ENCODE peak calls at places on chromosome 3, in seven cellular contexts. S is GM12878, L is Panc1, W is H1, T is SK-N-SH, D is HepG2, Z is K562. B is an unnamed sample.

GRCh38 chr3:189270248-189270832 is 98.6 kb downstream of the TPRG1 start:
- DNase-seq in S (no peak), L (peak; percentile 68), W (no peak), T (no peak), D (peak; percentile 47), Z (no peak), B (peak; percentile 73)

GRCh38 chr3:30073622-30074021 is 532.8 kb upstream of the TGFBR2 start:
- DNase-seq in S (no peak), L (no peak), W (no peak), T (peak; percentile 9), D (no peak), Z (no peak), B (peak; percentile 4)

GRCh38 chr3:94307588-94307987 is 244.7 kb downstream of the NSUN3 start:
- DNase-seq in S (no peak), L (no peak), W (no peak), T (no peak), D (no peak), Z (no peak), B (no peak)

GRCh38 chr3:134627831-134628230 is 23.0 kb downstream of the KY start:
- DNase-seq in S (no peak), L (no peak), W (peak; percentile 32), T (no peak), D (no peak), Z (no peak), B (no peak)

GRCh38 chr3:15470804-15471203 is 43.4 kb downstream of the EAF1 start:
- DNase-seq in S (no peak), L (no peak), W (no peak), T (no peak), D (no peak), Z (no peak), B (no peak)

GRCh38 chr3:53189276-53189675 is 28.3 kb downstream of the PRKCD start:
- DNase-seq in S (no peak), L (no peak), W (no peak), T (no peak), D (no peak), Z (no peak), B (no peak)

GRCh38 chr3:135970500-135971116 is 5.1 kb downstream of the PPP2R3A start:
- DNase-seq in S (no peak), L (no peak), W (no peak), T (no peak), D (no peak), Z (no peak), B (no peak)

GRCh38 chr3:136979684-136980083 is 21.9 kb downstream of the IL20RB start:
- DNase-seq in S (no peak), L (no peak), W (no peak), T (no peak), D (no peak), Z (no peak), B (no peak)

GRCh38 chr3:134910026-134910425 is 115.0 kb downstream of the EPHB1 start:
- DNase-seq in S (no peak), L (no peak), W (no peak), T (no peak), D (no peak), Z (no peak), B (no peak)

GRCh38 chr3:186035277-186035676 is 73.6 kb downstream of the ETV5 start:
- DNase-seq in S (no peak), L (no peak), W (no peak), T (no peak), D (no peak), Z (no peak), B (no peak)

GRCh38 chr3:148970311-148970710 is 21.0 kb upstream of the GYG1 start:
- DNase-seq in S (no peak), L (no peak), W (no peak), T (no peak), D (no peak), Z (no peak), B (no peak)

GRCh38 chr3:16294854-16295253 is 29.8 kb downstream of the OXNAD1 start:
- DNase-seq in S (no peak), L (no peak), W (no peak), T (no peak), D (no peak), Z (no peak), B (no peak)

GRCh38 chr3:87410110-87410509 is 133.7 kb upstream of the POU1F1 start:
- DNase-seq in S (no peak), L (no peak), W (no peak), T (no peak), D (no peak), Z (no peak), B (no peak)

GRCh38 chr3:139128803-139129202 is 84.1 kb upstream of the PRR23C start:
- DNase-seq in S (no peak), L (no peak), W (no peak), T (no peak), D (no peak), Z (no peak), B (no peak)

GRCh38 chr3:66480666-66481065 is 20.2 kb downstream of the LRIG1 start:
- DNase-seq in S (peak; percentile 40), L (no peak), W (no peak), T (no peak), D (peak; percentile 45), Z (no peak), B (no peak)

GRCh38 chr3:107523361-107524213 is 825 bp downstream of the BBX start:
- DNase-seq in S (no peak), L (no peak), W (peak; percentile 72), T (peak; percentile 77), D (peak; percentile 5), Z (peak; percentile 18), B (no peak)

GRCh38 chr3:153835540-153835939 is 285.6 kb upstream of the ARHGEF26 start:
- DNase-seq in S (no peak), L (no peak), W (no peak), T (peak; percentile 10), D (no peak), Z (no peak), B (no peak)

GRCh38 chr3:173912126-173912525 is 514.6 kb downstream of the NLGN1 start:
- DNase-seq in S (no peak), L (no peak), W (no peak), T (no peak), D (no peak), Z (no peak), B (no peak)

GRCh38 chr3:138594150-138594934 is at the start of gene CEP70:
- DNase-seq in S (peak; percentile 78), L (peak; percentile 87), W (peak; percentile 96), T (peak; percentile 95), D (peak; percentile 94), Z (peak; percentile 92), B (peak; percentile 90)

GRCh38 chr3:44954962-44955361 is 21.0 kb downstream of the ZDHHC3 start:
- DNase-seq in S (no peak), L (no peak), W (no peak), T (no peak), D (peak; percentile 55), Z (no peak), B (no peak)

GRCh38 chr3:103906808-103907207 is 1459.9 kb upstream of the ALCAM start:
- DNase-seq in S (no peak), L (no peak), W (no peak), T (no peak), D (no peak), Z (no peak), B (no peak)

GRCh38 chr3:103906304-103906703 is 1460.4 kb upstream of the ALCAM start:
- DNase-seq in S (no peak), L (no peak), W (no peak), T (peak; percentile 3), D (no peak), Z (no peak), B (no peak)

GRCh38 chr3:103907567-103907966 is 1459.1 kb upstream of the ALCAM start:
- DNase-seq in S (no peak), L (no peak), W (no peak), T (no peak), D (peak; percentile 13), Z (no peak), B (no peak)

GRCh38 chr3:103904991-103905390 is 1461.7 kb upstream of the ALCAM start:
- DNase-seq in S (no peak), L (no peak), W (no peak), T (peak; percentile 25), D (no peak), Z (no peak), B (no peak)

GRCh38 chr3:103909395-103909794 is 1457.3 kb upstream of the ALCAM start:
- DNase-seq in S (no peak), L (no peak), W (no peak), T (no peak), D (no peak), Z (no peak), B (no peak)
- TF ChIP-seq SIN3A in S (no peak), L (no peak), W (no peak), T (no peak), D (no peak), Z (no peak), B (no peak)

DNA sequence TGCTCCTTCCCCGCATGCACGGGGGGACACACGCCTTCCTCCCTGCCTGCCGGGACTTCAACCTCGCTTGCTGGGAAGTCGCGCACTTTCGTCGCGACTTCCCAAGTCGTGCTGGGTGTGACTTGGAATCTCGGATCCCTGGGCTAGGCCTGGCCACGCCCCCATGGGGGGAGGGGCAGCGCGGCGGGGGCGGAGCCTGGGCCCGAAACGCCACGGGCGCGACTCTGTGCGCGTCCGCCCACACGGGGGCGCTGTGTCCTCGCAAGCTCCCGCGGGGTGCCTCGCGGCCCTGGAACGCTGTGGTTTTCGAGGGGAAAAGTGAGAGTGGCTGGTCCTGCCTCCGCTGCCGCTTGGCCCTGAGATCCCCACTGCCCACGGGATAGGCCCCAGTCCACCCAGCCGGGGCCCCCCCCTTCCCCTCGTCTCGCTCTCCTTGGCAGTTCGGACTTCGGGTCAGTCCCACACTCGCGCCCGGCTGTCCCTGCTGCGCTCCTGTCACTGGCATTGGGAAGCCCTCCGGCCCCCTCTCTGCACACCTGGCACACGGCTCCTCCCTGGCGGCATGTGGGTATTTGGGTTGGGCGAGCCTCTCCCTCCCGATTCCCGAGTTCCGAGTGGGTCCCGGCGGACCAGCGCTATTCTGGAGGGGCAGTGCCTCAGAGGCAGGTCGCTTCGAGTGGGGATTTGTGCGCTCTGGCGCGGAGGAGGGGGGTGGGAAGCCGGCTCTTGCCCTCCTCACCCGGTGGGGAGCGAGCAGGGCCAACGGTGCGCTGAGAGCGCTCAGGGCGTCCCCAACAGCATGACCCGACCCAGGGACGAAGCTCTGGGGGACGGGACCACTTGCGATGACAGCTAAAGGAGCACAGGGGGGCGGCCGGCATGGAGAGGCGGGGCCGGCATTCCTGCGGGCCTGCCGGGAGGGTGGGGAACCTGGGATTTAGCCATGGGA is 23.6 kb downstream of the SEC61A1 start:
- DNase-seq in S (no peak), L (no peak), W (peak; percentile 100), T (peak; percentile 72), D (no peak), Z (peak; percentile 82), B (peak; percentile 67)
- TF ChIP-seq POLR2AphosphoS5 in S (no peak), L (peak; percentile 66), W (peak; percentile 17), T (no peak), D (no peak), Z (no peak), B (peak; percentile 42)

DNA sequence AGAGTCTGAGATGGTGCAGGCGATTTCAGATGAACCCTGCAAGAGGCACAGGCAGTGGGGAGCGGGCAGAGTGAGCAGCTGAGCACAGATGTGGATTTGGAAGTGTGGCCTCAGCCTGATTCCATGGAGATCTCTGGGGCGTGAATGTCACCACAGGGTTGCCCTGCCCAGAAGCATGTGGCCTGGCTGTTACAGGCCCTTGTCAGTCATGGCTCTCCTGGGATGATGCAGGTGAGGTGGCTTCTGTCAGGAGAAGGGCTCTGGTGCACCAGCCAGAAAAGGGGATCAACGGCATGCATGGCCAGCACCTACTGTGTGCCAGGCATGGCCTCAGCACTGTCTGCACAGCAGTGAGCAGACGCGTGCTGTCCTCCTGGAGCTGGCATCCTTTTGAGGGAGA is 11.9 kb downstream of the HDAC11 start:
- DNase-seq in S (no peak), L (no peak), W (no peak), T (no peak), D (no peak), Z (no peak), B (no peak)
- TF ChIP-seq SIN3A in S (no peak), L (no peak), W (no peak), T (no peak), D (no peak), Z (no peak), B (no peak)

GRCh38 chr3:3578723-3579122 is 220.5 kb upstream of the LRRN1 start:
- DNase-seq in S (no peak), L (no peak), W (no peak), T (no peak), D (no peak), Z (no peak), B (no peak)
- TF ChIP-seq POLR2AphosphoS5 in S (no peak), L (no peak), W (no peak), T (no peak), D (no peak), Z (no peak), B (no peak)